ENCODE peak calls at places on chromosomes 1 and 21, in eight cellular contexts. One of them, this sample, is unnamed.

GRCh38 chr1:66980745-66981367 is 56.1 kb downstream of the MIER1 start:
- DNase-seq in C1 segment of cervical spinal cord: no peak
- DNase-seq in HTR-8/SVneo: no peak
- DNase-seq in GM13976: no peak
- DNase-seq in hepatocyte: no peak
- DNase-seq in cardiac muscle cell: no peak
- DNase-seq in NCI-H1105: no peak
- DNase-seq in pancreas: no peak
- DNase-seq in this sample: no peak

GRCh38 chr21:31515253-31515652 is 144.2 kb upstream of the SOD1 start:
- DNase-seq in C1 segment of cervical spinal cord: no peak
- DNase-seq in HTR-8/SVneo: no peak
- DNase-seq in GM13976: no peak
- DNase-seq in hepatocyte: no peak
- DNase-seq in cardiac muscle cell: no peak
- DNase-seq in NCI-H1105: no peak
- DNase-seq in pancreas: no peak
- DNase-seq in this sample: no peak

GRCh38 chr1:227357229-227358078 is 39.2 kb upstream of the CDC42BPA start:
- DNase-seq in C1 segment of cervical spinal cord: no peak
- DNase-seq in HTR-8/SVneo: peak
- DNase-seq in GM13976: no peak
- DNase-seq in hepatocyte: peak
- DNase-seq in cardiac muscle cell: peak
- DNase-seq in NCI-H1105: no peak
- DNase-seq in pancreas: peak
- DNase-seq in this sample: no peak

GRCh38 chr1:208209896-208210589 is 34.1 kb downstream of the PLXNA2 start:
- DNase-seq in C1 segment of cervical spinal cord: no peak
- DNase-seq in HTR-8/SVneo: no peak
- DNase-seq in GM13976: no peak
- DNase-seq in hepatocyte: no peak
- DNase-seq in cardiac muscle cell: no peak
- DNase-seq in NCI-H1105: no peak
- DNase-seq in pancreas: no peak
- DNase-seq in this sample: no peak

GRCh38 chr1:15637833-15638232 is 20.6 kb downstream of the DDI2 start:
- DNase-seq in C1 segment of cervical spinal cord: no peak
- DNase-seq in HTR-8/SVneo: no peak
- DNase-seq in GM13976: no peak
- DNase-seq in hepatocyte: no peak
- DNase-seq in cardiac muscle cell: no peak
- DNase-seq in NCI-H1105: no peak
- DNase-seq in pancreas: no peak
- DNase-seq in this sample: no peak

GRCh38 chr1:44264143-44264542 is 50.9 kb downstream of the DMAP1 start:
- DNase-seq in C1 segment of cervical spinal cord: no peak
- DNase-seq in HTR-8/SVneo: no peak
- DNase-seq in GM13976: no peak
- DNase-seq in hepatocyte: no peak
- DNase-seq in cardiac muscle cell: no peak
- DNase-seq in NCI-H1105: no peak
- DNase-seq in pancreas: no peak
- DNase-seq in this sample: no peak

GRCh38 chr1:29584816-29585600 is 348.7 kb downstream of the PTPRU start:
- DNase-seq in C1 segment of cervical spinal cord: no peak
- DNase-seq in HTR-8/SVneo: no peak
- DNase-seq in GM13976: no peak
- DNase-seq in hepatocyte: no peak
- DNase-seq in cardiac muscle cell: no peak
- DNase-seq in NCI-H1105: no peak
- DNase-seq in pancreas: no peak
- DNase-seq in this sample: no peak

GRCh38 chr21:46455575-46456385 is 2.9 kb upstream of the DIP2A start:
- DNase-seq in C1 segment of cervical spinal cord: peak
- DNase-seq in HTR-8/SVneo: no peak
- DNase-seq in GM13976: no peak
- DNase-seq in hepatocyte: no peak
- DNase-seq in cardiac muscle cell: no peak
- DNase-seq in NCI-H1105: no peak
- DNase-seq in pancreas: no peak
- DNase-seq in this sample: no peak

GRCh38 chr1:41741244-41741643 is 177.5 kb downstream of the HIVEP3 start:
- DNase-seq in C1 segment of cervical spinal cord: no peak
- DNase-seq in HTR-8/SVneo: no peak
- DNase-seq in GM13976: no peak
- DNase-seq in hepatocyte: no peak
- DNase-seq in cardiac muscle cell: no peak
- DNase-seq in NCI-H1105: no peak
- DNase-seq in pancreas: no peak
- DNase-seq in this sample: no peak

GRCh38 chr1:151056574-151056973 is 2.8 kb downstream of the CDC42SE1 start:
- DNase-seq in C1 segment of cervical spinal cord: no peak
- DNase-seq in HTR-8/SVneo: no peak
- DNase-seq in GM13976: no peak
- DNase-seq in hepatocyte: peak
- DNase-seq in cardiac muscle cell: no peak
- DNase-seq in NCI-H1105: no peak
- DNase-seq in pancreas: no peak
- DNase-seq in this sample: no peak

GRCh38 chr1:77796695-77797405 is 17.4 kb downstream of the MIGA1 start:
- DNase-seq in C1 segment of cervical spinal cord: peak
- DNase-seq in HTR-8/SVneo: no peak
- DNase-seq in GM13976: no peak
- DNase-seq in hepatocyte: no peak
- DNase-seq in cardiac muscle cell: no peak
- DNase-seq in NCI-H1105: no peak
- DNase-seq in pancreas: no peak
- DNase-seq in this sample: no peak

GRCh38 chr1:1290238-1290731 is 10.0 kb downstream of the SCNN1D start:
- DNase-seq in C1 segment of cervical spinal cord: no peak
- DNase-seq in HTR-8/SVneo: no peak
- DNase-seq in GM13976: peak
- DNase-seq in hepatocyte: peak
- DNase-seq in cardiac muscle cell: peak
- DNase-seq in NCI-H1105: peak
- DNase-seq in pancreas: peak
- DNase-seq in this sample: peak

GRCh38 chr1:47818682-47819502 is 178.3 kb downstream of the TRABD2B start:
- DNase-seq in C1 segment of cervical spinal cord: no peak
- DNase-seq in HTR-8/SVneo: no peak
- DNase-seq in GM13976: no peak
- DNase-seq in hepatocyte: no peak
- DNase-seq in cardiac muscle cell: no peak
- DNase-seq in NCI-H1105: no peak
- DNase-seq in pancreas: no peak
- DNase-seq in this sample: no peak

GRCh38 chr1:204445860-204446412 is 34.3 kb upstream of the PPP1R15B start:
- DNase-seq in C1 segment of cervical spinal cord: no peak
- DNase-seq in HTR-8/SVneo: peak
- DNase-seq in GM13976: peak
- DNase-seq in hepatocyte: peak
- DNase-seq in cardiac muscle cell: peak
- DNase-seq in NCI-H1105: no peak
- DNase-seq in pancreas: peak
- DNase-seq in this sample: peak

GRCh38 chr1:35539824-35540261 is 17.4 kb downstream of the KIAA0319L start:
- DNase-seq in C1 segment of cervical spinal cord: no peak
- DNase-seq in HTR-8/SVneo: no peak
- DNase-seq in GM13976: peak
- DNase-seq in hepatocyte: no peak
- DNase-seq in cardiac muscle cell: no peak
- DNase-seq in NCI-H1105: no peak
- DNase-seq in pancreas: no peak
- DNase-seq in this sample: no peak

GRCh38 chr1:23867542-23867952 is 543 bp downstream of the FUCA1 start:
- DNase-seq in C1 segment of cervical spinal cord: no peak
- DNase-seq in HTR-8/SVneo: no peak
- DNase-seq in GM13976: no peak
- DNase-seq in hepatocyte: peak
- DNase-seq in cardiac muscle cell: no peak
- DNase-seq in NCI-H1105: no peak
- DNase-seq in pancreas: no peak
- DNase-seq in this sample: no peak

GRCh38 chr1:181128592-181129497 is 40.3 kb downstream of the IER5 start:
- DNase-seq in C1 segment of cervical spinal cord: peak
- DNase-seq in HTR-8/SVneo: no peak
- DNase-seq in GM13976: peak
- DNase-seq in hepatocyte: no peak
- DNase-seq in cardiac muscle cell: no peak
- DNase-seq in NCI-H1105: no peak
- DNase-seq in pancreas: no peak
- DNase-seq in this sample: no peak

GRCh38 chr1:243495442-243496172 is 239.8 kb downstream of the SDCCAG8 start:
- DNase-seq in C1 segment of cervical spinal cord: no peak
- DNase-seq in HTR-8/SVneo: no peak
- DNase-seq in GM13976: peak
- DNase-seq in hepatocyte: peak
- DNase-seq in cardiac muscle cell: no peak
- DNase-seq in NCI-H1105: no peak
- DNase-seq in pancreas: no peak
- DNase-seq in this sample: no peak

GRCh38 chr1:113442130-113442529 is 51.8 kb downstream of the MAGI3 start:
- DNase-seq in C1 segment of cervical spinal cord: no peak
- DNase-seq in HTR-8/SVneo: no peak
- DNase-seq in GM13976: no peak
- DNase-seq in hepatocyte: no peak
- DNase-seq in cardiac muscle cell: no peak
- DNase-seq in NCI-H1105: no peak
- DNase-seq in pancreas: no peak
- DNase-seq in this sample: no peak

GRCh38 chr1:248825573-248825908 is 174 bp downstream of the SH3BP5L start:
- DNase-seq in C1 segment of cervical spinal cord: no peak
- DNase-seq in HTR-8/SVneo: no peak
- DNase-seq in GM13976: no peak
- DNase-seq in hepatocyte: no peak
- DNase-seq in cardiac muscle cell: no peak
- DNase-seq in NCI-H1105: no peak
- DNase-seq in pancreas: no peak
- DNase-seq in this sample: no peak

GRCh38 chr1:152047607-152047953 is 10.8 kb upstream of the S100A11 start:
- DNase-seq in C1 segment of cervical spinal cord: peak
- DNase-seq in HTR-8/SVneo: peak
- DNase-seq in GM13976: no peak
- DNase-seq in hepatocyte: no peak
- DNase-seq in cardiac muscle cell: no peak
- DNase-seq in NCI-H1105: no peak
- DNase-seq in pancreas: peak
- DNase-seq in this sample: no peak

GRCh38 chr1:221736714-221737113 is 5.2 kb downstream of the DUSP10 start:
- DNase-seq in C1 segment of cervical spinal cord: no peak
- DNase-seq in HTR-8/SVneo: no peak
- DNase-seq in GM13976: no peak
- DNase-seq in hepatocyte: no peak
- DNase-seq in cardiac muscle cell: no peak
- DNase-seq in NCI-H1105: no peak
- DNase-seq in pancreas: no peak
- DNase-seq in this sample: no peak

GRCh38 chr1:7589774-7590425 is 181.2 kb upstream of the VAMP3 start:
- DNase-seq in C1 segment of cervical spinal cord: no peak
- DNase-seq in HTR-8/SVneo: no peak
- DNase-seq in GM13976: no peak
- DNase-seq in hepatocyte: no peak
- DNase-seq in cardiac muscle cell: peak
- DNase-seq in NCI-H1105: no peak
- DNase-seq in pancreas: no peak
- DNase-seq in this sample: no peak

GRCh38 chr1:156241311-156241811 is 623 bp upstream of the BGLAP start:
- DNase-seq in C1 segment of cervical spinal cord: no peak
- DNase-seq in HTR-8/SVneo: peak
- DNase-seq in GM13976: no peak
- DNase-seq in hepatocyte: no peak
- DNase-seq in cardiac muscle cell: no peak
- DNase-seq in NCI-H1105: no peak
- DNase-seq in pancreas: no peak
- DNase-seq in this sample: no peak

GRCh38 chr1:4650486-4650885 is 3.9 kb upstream of the AJAP1 start:
- DNase-seq in C1 segment of cervical spinal cord: no peak
- DNase-seq in HTR-8/SVneo: peak
- DNase-seq in GM13976: no peak
- DNase-seq in hepatocyte: peak
- DNase-seq in cardiac muscle cell: no peak
- DNase-seq in NCI-H1105: no peak
- DNase-seq in pancreas: no peak
- DNase-seq in this sample: no peak

GRCh38 chr1:100290291-100290690 is 24.3 kb downstream of the RTCA start:
- DNase-seq in C1 segment of cervical spinal cord: no peak
- DNase-seq in HTR-8/SVneo: no peak
- DNase-seq in GM13976: no peak
- DNase-seq in hepatocyte: peak
- DNase-seq in cardiac muscle cell: no peak
- DNase-seq in NCI-H1105: no peak
- DNase-seq in pancreas: no peak
- DNase-seq in this sample: no peak

GRCh38 chr1:226100436-226101347 is 38.2 kb downstream of the H3-3A start:
- DNase-seq in C1 segment of cervical spinal cord: no peak
- DNase-seq in HTR-8/SVneo: peak
- DNase-seq in GM13976: peak
- DNase-seq in hepatocyte: peak
- DNase-seq in cardiac muscle cell: no peak
- DNase-seq in NCI-H1105: no peak
- DNase-seq in pancreas: peak
- DNase-seq in this sample: peak

GRCh38 chr1:32335951-32336867 is at the start of gene MARCKSL1:
- DNase-seq in C1 segment of cervical spinal cord: peak
- DNase-seq in HTR-8/SVneo: peak
- DNase-seq in GM13976: peak
- DNase-seq in hepatocyte: peak
- DNase-seq in cardiac muscle cell: peak
- DNase-seq in NCI-H1105: peak
- DNase-seq in pancreas: peak
- DNase-seq in this sample: peak

GRCh38 chr1:116956378-116956777 is 45.2 kb upstream of the CD101 start:
- DNase-seq in C1 segment of cervical spinal cord: no peak
- DNase-seq in HTR-8/SVneo: no peak
- DNase-seq in GM13976: no peak
- DNase-seq in hepatocyte: no peak
- DNase-seq in cardiac muscle cell: no peak
- DNase-seq in NCI-H1105: peak
- DNase-seq in pancreas: no peak
- DNase-seq in this sample: no peak

GRCh38 chr1:53878492-53879105 is 11.0 kb downstream of the YIPF1 start:
- DNase-seq in C1 segment of cervical spinal cord: no peak
- DNase-seq in HTR-8/SVneo: no peak
- DNase-seq in GM13976: peak
- DNase-seq in hepatocyte: peak
- DNase-seq in cardiac muscle cell: peak
- DNase-seq in NCI-H1105: peak
- DNase-seq in pancreas: no peak
- DNase-seq in this sample: no peak

This sample was measured in central memory CD4-positive, alpha-beta T cell.